ENCODE peak calls at places on chromosomes 16 and 17, in six cellular contexts. T is GM12878, I is HCT116, G is SK-N-SH, P is HepG2, Y is H1. C is an unnamed sample.
A peak's percentile ranks its signal among the peaks of the same experiment; 100 is the strongest.

GRCh38 chr17:3828852-3829232 is 17.2 kb downstream of the NCBP3 start:
- DNase-seq in T (no peak), P (no peak), Y (no peak), G (no peak), I (no peak), C (no peak)

GRCh38 chr16:89502319-89502843 is 5.8 kb upstream of the SPG7 start:
- DNase-seq in T (no peak), Y (no peak), I (peak; percentile 63), P (peak; percentile 70), G (no peak), C (peak; percentile 85)

GRCh38 chr17:15457723-15458094 is 9.7 kb downstream of the CDRT4 start:
- DNase-seq in G (no peak), T (no peak), Y (no peak), I (no peak), P (no peak), C (no peak)

GRCh38 chr16:3317315-3317999 is 12.2 kb downstream of the ZNF75A start:
- DNase-seq in T (no peak), Y (no peak), I (no peak), P (no peak), G (no peak), C (no peak)

GRCh38 chr16:67428146-67428731 is 2.7 kb upstream of the HSD11B2 start:
- DNase-seq in T (no peak), Y (peak; percentile 90), P (peak; percentile 81), G (peak; percentile 82), I (peak; percentile 42), C (peak; percentile 86)

GRCh38 chr16:53103811-53104210 is 49.0 kb downstream of the CHD9 start:
- DNase-seq in P (no peak), Y (no peak), I (no peak), G (no peak), T (no peak), C (no peak)

GRCh38 chr17:38579934-38580333 is 25.8 kb downstream of the SRCIN1 start:
- DNase-seq in Y (peak; percentile 83), P (peak; percentile 71), I (no peak), T (no peak), G (peak; percentile 94), C (peak; percentile 68)

GRCh38 chr16:80824623-80825364 is 20.4 kb upstream of the CDYL2 start:
- DNase-seq in Y (no peak), T (peak; percentile 7), P (peak; percentile 59), I (peak; percentile 64), G (peak; percentile 38), C (peak; percentile 74)

GRCh38 chr16:3059041-3059722 is 6.3 kb upstream of the IL32 start:
- DNase-seq in P (peak; percentile 71), Y (peak; percentile 96), G (peak; percentile 99), T (no peak), I (peak; percentile 60), C (peak; percentile 79)

GRCh38 chr17:66667491-66668030 is 167.4 kb upstream of the CACNG5 start:
- DNase-seq in T (peak; percentile 56), G (no peak), P (no peak), Y (no peak), I (no peak), C (no peak)
- TF ChIP-seq MAX in T (no peak), G (no peak), P (no peak), Y (no peak), I (no peak), C (no peak)

GRCh38 chr17:19978803-19979202 is 1.2 kb upstream of the AKAP10 start:
- DNase-seq in I (no peak), P (no peak), T (no peak), Y (no peak), G (no peak), C (no peak)
- H3K4me3 ChIP-seq in I (no peak overlapping the region), P (no peak overlapping the region), T (peak overlapping the region; percentile 73), Y (peak overlapping the region; percentile 98), G (no peak overlapping the region), C (no peak overlapping the region)

DNA sequence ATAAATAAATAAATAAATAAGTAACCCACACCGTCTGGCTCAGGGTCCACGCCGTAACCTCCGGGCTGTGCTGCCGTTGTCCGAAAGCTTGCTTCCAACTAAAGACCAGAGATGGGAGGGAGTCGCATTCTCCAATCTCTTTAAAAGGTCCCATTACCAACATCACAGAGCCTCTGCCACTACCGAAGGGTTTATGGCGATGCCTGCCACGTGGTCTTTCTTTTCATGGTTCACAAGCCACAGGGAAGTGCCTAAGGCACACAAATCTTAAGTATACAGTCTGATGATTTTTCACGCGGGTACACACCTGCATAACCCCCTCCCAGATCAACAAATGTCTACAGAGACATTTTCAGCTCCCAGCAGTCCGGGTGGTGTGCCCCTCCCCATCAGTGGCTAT is 1.4 kb downstream of the COTL1 start:
- DNase-seq in P (no peak), I (no peak), T (no peak), Y (no peak), G (no peak), C (no peak)
- TF ChIP-seq RAD21 in P (no peak), I (no peak), T (no peak), Y (no peak), G (no peak), C (no peak)

DNA sequence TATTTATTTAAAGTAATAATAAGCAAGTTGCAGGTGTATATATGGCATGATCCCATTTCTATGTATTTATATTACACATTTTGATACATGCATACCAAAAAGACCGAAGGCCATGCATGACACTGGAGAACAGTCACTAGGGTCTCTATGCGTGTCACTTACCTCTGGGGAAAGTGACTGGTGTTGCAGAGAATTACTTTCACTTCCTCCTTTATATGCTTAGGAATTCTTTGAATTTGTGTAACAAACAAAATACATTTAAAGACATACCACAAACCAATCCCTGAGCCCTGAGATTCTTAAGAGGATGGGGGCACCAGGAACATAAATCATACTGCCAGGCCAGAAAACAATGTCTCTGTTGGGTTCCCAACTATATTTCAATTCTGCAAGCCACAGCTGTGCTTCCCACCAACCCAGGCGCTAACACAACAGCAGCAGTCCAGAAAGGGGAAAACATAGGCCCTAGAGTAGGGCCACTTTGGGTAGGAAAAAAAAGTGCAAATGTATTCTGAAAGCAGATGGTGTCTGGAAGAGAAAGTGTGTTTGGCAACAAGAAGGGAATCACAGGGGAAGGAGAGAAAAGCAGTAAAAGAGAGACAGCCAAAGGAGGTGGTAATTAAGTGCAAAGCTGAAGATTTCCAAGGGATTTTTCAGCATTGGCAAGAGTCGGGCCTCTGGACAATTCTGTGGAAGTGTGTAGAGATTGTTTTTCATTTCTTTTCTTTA is 24.5 kb upstream of the HYDIN start:
- DNase-seq in T (no peak), P (no peak), Y (no peak), G (no peak), I (no peak), C (no peak)
- TF ChIP-seq MAX in T (no peak), P (no peak), Y (no peak), G (no peak), I (no peak), C (no peak)

GRCh38 chr17:39617446-39618251 is 9.1 kb upstream of the PPP1R1B start:
- DNase-seq in Y (peak; percentile 74), I (no peak), P (no peak), G (peak; percentile 95), T (no peak), C (peak; percentile 79)
- H3K4me3 ChIP-seq in Y (peak overlapping the region; percentile 47), I (peak overlapping the region; percentile 50), P (peak overlapping the region; percentile 65), G (peak overlapping the region; percentile 67), T (peak overlapping the region; percentile 61), C (peak overlapping the region; percentile 78)

GRCh38 chr17:58235821-58236220 is 2.6 kb upstream of the LPO start:
- DNase-seq in G (no peak), I (no peak), T (no peak), Y (no peak), P (no peak), C (no peak)

GRCh38 chr17:58236394-58236793 is 2.0 kb upstream of the LPO start:
- DNase-seq in G (no peak), T (no peak), Y (no peak), P (no peak), I (no peak), C (no peak)

GRCh38 chr17:58231644-58232043 is 6.7 kb upstream of the LPO start:
- DNase-seq in T (no peak), I (no peak), G (no peak), P (no peak), Y (no peak), C (no peak)

GRCh38 chr17:58232707-58233156 is 5.7 kb upstream of the LPO start:
- DNase-seq in I (no peak), Y (no peak), T (peak; percentile 87), P (no peak), G (no peak), C (no peak)

GRCh38 chr17:58233547-58233946 is 4.8 kb upstream of the LPO start:
- DNase-seq in I (no peak), P (no peak), G (no peak), T (peak; percentile 55), Y (no peak), C (no peak)
- TF ChIP-seq RAD21 in I (no peak), P (no peak), G (no peak), T (no peak), Y (no peak), C (no peak)

GRCh38 chr17:48074322-48075054 is 26.3 kb downstream of the NFE2L1 start:
- DNase-seq in Y (peak; percentile 83), T (no peak), P (peak; percentile 75), G (peak; percentile 77), I (peak; percentile 69), C (peak; percentile 72)
- TF ChIP-seq MAX in Y (no peak), T (no peak), P (no peak), G (no peak), I (no peak), C (no peak)

GRCh38 chr17:57638284-57638683 is 106.8 kb downstream of the CCDC182 start:
- DNase-seq in G (no peak), T (no peak), Y (no peak), I (no peak), P (no peak), C (no peak)

GRCh38 chr17:57637668-57638010 is 107.5 kb downstream of the CCDC182 start:
- DNase-seq in P (no peak), Y (no peak), G (no peak), T (no peak), I (no peak), C (no peak)

GRCh38 chr17:57634713-57635465 is 110.2 kb downstream of the CCDC182 start:
- DNase-seq in P (no peak), Y (no peak), I (peak; percentile 10), T (no peak), G (no peak), C (no peak)

GRCh38 chr17:57636274-57636673 is 108.8 kb downstream of the CCDC182 start:
- DNase-seq in Y (no peak), P (no peak), T (no peak), I (no peak), G (no peak), C (no peak)

DNA sequence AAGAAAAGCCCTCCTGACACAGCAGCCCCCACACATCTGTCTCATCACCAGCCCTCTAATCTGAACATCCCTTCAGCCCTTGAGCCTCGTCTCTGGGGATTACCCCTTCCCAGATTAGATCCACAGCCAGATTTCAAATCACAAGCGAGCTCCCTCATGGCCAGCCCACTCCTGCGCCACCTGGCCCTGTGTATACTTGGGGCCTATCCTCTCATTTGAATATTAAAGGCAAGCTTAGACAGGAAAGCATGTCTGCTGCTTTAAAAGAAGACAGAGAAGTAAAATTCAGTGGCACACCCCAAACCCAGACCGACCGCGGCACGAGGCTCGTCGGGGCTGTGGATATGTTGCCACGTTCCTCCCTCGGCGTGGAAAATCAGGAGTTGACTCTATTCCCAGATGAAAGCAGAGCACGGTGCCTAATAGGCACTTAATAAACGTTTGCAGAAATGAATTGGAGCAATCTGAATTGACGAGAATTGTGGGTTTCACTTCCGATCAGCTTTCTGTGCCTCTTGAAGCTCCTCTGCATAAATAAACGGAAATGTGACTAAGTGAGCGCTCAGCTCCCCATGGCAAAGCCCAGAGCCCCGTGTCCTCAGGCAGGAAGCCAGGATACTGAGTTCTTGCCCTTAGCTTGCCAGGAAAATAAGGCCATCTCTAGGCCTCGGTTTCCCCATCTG is 108.0 kb downstream of the CCDC182 start:
- DNase-seq in T (no peak), G (no peak), Y (no peak), I (no peak), P (no peak), C (no peak)
- H3K4me3 ChIP-seq in T (no peak overlapping the region), G (no peak overlapping the region), Y (no peak overlapping the region), I (no peak overlapping the region), P (no peak overlapping the region), C (no peak overlapping the region)

GRCh38 chr16:11597268-11597690 is 10.6 kb upstream of the LITAF start:
- DNase-seq in T (no peak), I (no peak), Y (no peak), P (no peak), G (no peak), C (peak; percentile 39)
- TF ChIP-seq RAD21 in T (no peak), I (no peak), Y (no peak), P (no peak), G (no peak), C (no peak)